ENCODE peak calls at places on chromosomes 16 and 17, in six cellular contexts. P is pancreas, O is skeletal muscle cell, L is heart right ventricle, Z is Caco-2, V is neuronal stem cell. K is an unnamed sample.

GRCh38 chr17:60743812-60744211 is 66.2 kb downstream of the BCAS3 start:
- DNase-seq in P (peak), O (no peak), L (no peak), Z (no peak), V (no peak), K (no peak)

GRCh38 chr17:63550816-63551639 is 751 bp downstream of the DCAF7 start:
- DNase-seq in P (no peak), O (peak), L (no peak), Z (no peak), V (peak), K (no peak)

GRCh38 chr16:56743840-56744239 is 13.9 kb downstream of the NUP93 start:
- DNase-seq in P (no peak), O (peak), L (peak), Z (no peak), V (no peak), K (no peak)

GRCh38 chr17:22217135-22217534 is 524.8 kb downstream of the KCNJ18 start:
- DNase-seq in P (no peak), O (no peak), L (no peak), Z (no peak), V (peak), K (no peak)

GRCh38 chr16:72015124-72015523 is 6.6 kb downstream of the DHODH start:
- DNase-seq in P (no peak), O (no peak), L (no peak), Z (no peak), V (no peak), K (no peak)

GRCh38 chr16:85593503-85594195 is 19.5 kb upstream of the GSE1 start:
- DNase-seq in P (no peak), O (no peak), L (no peak), Z (no peak), V (peak), K (no peak)

GRCh38 chr17:76422406-76422805 is 30.5 kb downstream of the UBE2O start:
- DNase-seq in P (no peak), O (no peak), L (no peak), Z (no peak), V (no peak), K (no peak)

GRCh38 chr16:168424-168823 is 2.6 kb downstream of the HBM start:
- DNase-seq in P (no peak), O (no peak), L (no peak), Z (no peak), V (no peak), K (no peak)

GRCh38 chr17:50534979-50535326 is 2.4 kb downstream of the EPN3 start:
- DNase-seq in P (no peak), O (no peak), L (no peak), Z (no peak), V (no peak), K (no peak)

GRCh38 chr17:66783656-66784381 is 51.1 kb upstream of the CACNG5 start:
- DNase-seq in P (no peak), O (no peak), L (no peak), Z (no peak), V (no peak), K (no peak)

DNA sequence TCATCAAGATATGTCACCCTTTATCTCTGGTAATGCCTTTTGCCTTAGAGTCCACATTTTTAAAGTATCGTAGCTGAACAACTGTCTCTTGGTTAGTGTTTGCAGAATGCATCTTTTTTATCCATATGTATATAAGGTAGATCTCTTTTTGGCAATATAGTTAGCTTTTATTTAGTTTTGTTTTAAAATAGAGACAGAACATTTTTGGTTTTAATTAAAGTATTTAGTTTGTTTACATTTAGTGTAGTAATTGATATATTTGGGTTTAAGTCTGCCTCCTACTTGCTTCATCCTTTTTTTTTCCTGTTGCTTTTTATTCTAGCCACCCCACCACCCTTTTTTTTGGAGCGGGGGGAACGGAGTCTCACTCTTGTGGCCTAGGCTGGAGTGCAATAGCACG is 184.6 kb upstream of the CHMP6 start:
- DNase-seq in P (no peak), O (no peak), L (no peak), Z (no peak), V (no peak), K (no peak)
- H3K4me3 ChIP-seq in P (no peak), O (no peak), L (no peak), Z (no peak), V (no peak), K (no peak)

GRCh38 chr17:45409659-45410076 is 23.0 kb downstream of the ARHGAP27 start:
- DNase-seq in P (no peak), O (no peak), L (no peak), Z (no peak), V (no peak), K (no peak)
- H3K4me3 ChIP-seq in P (no peak), O (no peak), L (peak), Z (no peak), V (no peak), K (no peak)

DNA sequence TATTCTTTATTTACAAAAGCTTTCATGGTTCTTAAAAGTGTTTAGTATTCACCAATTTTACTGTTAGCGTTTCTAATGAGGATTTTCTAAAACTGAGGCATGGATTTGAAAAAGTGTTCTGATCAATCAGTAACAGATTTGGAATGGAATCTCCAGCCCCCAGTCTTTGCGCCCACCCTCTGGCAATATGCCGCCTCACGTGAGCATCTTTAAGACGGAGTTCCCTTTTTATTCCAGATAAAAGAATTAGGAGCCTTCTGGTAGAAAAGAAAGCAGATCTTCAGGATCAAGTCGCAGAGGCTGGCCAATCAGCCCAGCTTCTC is 1.1 kb downstream of the TBC1D16 start:
- DNase-seq in P (no peak), O (no peak), L (no peak), Z (no peak), V (no peak), K (no peak)
- H3K4me3 ChIP-seq in P (peak), O (peak), L (peak), Z (peak), V (peak), K (peak)

GRCh38 chr17:40024901-40025300 is 9.7 kb downstream of the CSF3 start:
- DNase-seq in P (no peak), O (no peak), L (no peak), Z (no peak), V (no peak), K (no peak)

GRCh38 chr17:40025559-40025958 is 10.3 kb downstream of the CSF3 start:
- DNase-seq in P (no peak), O (no peak), L (no peak), Z (no peak), V (no peak), K (no peak)

GRCh38 chr17:40022497-40022896 is 7.3 kb downstream of the CSF3 start:
- DNase-seq in P (no peak), O (no peak), L (no peak), Z (no peak), V (no peak), K (no peak)

GRCh38 chr17:40022961-40023541 is 7.8 kb downstream of the CSF3 start:
- DNase-seq in P (no peak), O (no peak), L (no peak), Z (no peak), V (no peak), K (no peak)

GRCh38 chr17:40023590-40024292 is 8.5 kb downstream of the CSF3 start:
- DNase-seq in P (peak), O (no peak), L (peak), Z (no peak), V (no peak), K (no peak)
- H3K4me3 ChIP-seq in P (no peak), O (no peak), L (no peak), Z (no peak), V (no peak), K (no peak)

GRCh38 chr17:77691216-77692085 is 267.1 kb upstream of the TNRC6C start:
- DNase-seq in P (no peak), O (no peak), L (no peak), Z (no peak), V (no peak), K (no peak)

GRCh38 chr17:77688369-77688768 is 270.1 kb upstream of the TNRC6C start:
- DNase-seq in P (no peak), O (no peak), L (no peak), Z (no peak), V (no peak), K (no peak)

GRCh38 chr17:77692571-77693161 is 265.8 kb upstream of the TNRC6C start:
- DNase-seq in P (no peak), O (no peak), L (no peak), Z (no peak), V (no peak), K (no peak)

GRCh38 chr17:77687921-77688320 is 270.6 kb upstream of the TNRC6C start:
- DNase-seq in P (no peak), O (no peak), L (no peak), Z (no peak), V (no peak), K (no peak)

GRCh38 chr17:77690271-77691161 is 268.0 kb upstream of the TNRC6C start:
- DNase-seq in P (no peak), O (no peak), L (peak), Z (no peak), V (no peak), K (no peak)
- H3K4me3 ChIP-seq in P (no peak), O (peak), L (peak), Z (no peak), V (no peak), K (peak)

K was measured in AG09309.